ENCODE peak calls at places on chromosome 4, in five cellular contexts. G, Q, P, E and D are unnamed samples.

GRCh38 chr4:1874207-1874606 is 3.0 kb downstream of the NSD2 start:
- DNase-seq in E (no peak), Q (peak), G (no peak), P (no peak), D (no peak)

GRCh38 chr4:173293663-173294062 is 40.5 kb downstream of the HMGB2 start:
- DNase-seq in G (no peak), P (no peak), Q (no peak), E (no peak), D (no peak)

GRCh38 chr4:139768913-139769312 is 103.3 kb downstream of the MGST2 start:
- DNase-seq in Q (no peak), P (no peak), G (no peak), E (no peak), D (no peak)

GRCh38 chr4:24471623-24472510 is 112.5 kb downstream of the DHX15 start:
- DNase-seq in P (no peak), E (peak), Q (peak), G (no peak), D (no peak)

GRCh38 chr4:3531306-3531886 is 826 bp downstream of the LRPAP1 start:
- DNase-seq in E (no peak), G (no peak), Q (no peak), P (no peak), D (peak)

GRCh38 chr4:93775551-93775950 is 53.0 kb upstream of the ATOH1 start:
- DNase-seq in Q (no peak), E (no peak), G (no peak), P (no peak), D (no peak)

GRCh38 chr4:7375427-7375826 is 59.3 kb downstream of the PSAPL1 start:
- DNase-seq in G (no peak), P (no peak), E (no peak), Q (no peak), D (no peak)

GRCh38 chr4:144645621-144646522 is at the start of gene HHIP:
- DNase-seq in Q (peak), E (peak), G (peak), P (no peak), D (no peak)

GRCh38 chr4:19224820-19225219 is 1026.9 kb upstream of the SLIT2 start:
- DNase-seq in P (no peak), E (no peak), G (peak), Q (no peak), D (no peak)

GRCh38 chr4:182306792-182307507 is 63.7 kb downstream of the TENM3 start:
- DNase-seq in Q (peak), E (no peak), G (no peak), P (no peak), D (no peak)

GRCh38 chr4:126563389-126563788 is 1069.4 kb upstream of the INTU start:
- DNase-seq in G (no peak), E (no peak), P (no peak), Q (no peak), D (no peak)

GRCh38 chr4:23857353-23857752 is 32.5 kb downstream of the PPARGC1A start:
- DNase-seq in Q (no peak), G (no peak), E (no peak), P (no peak), D (no peak)

GRCh38 chr4:82645868-82646267 is 84.1 kb upstream of the TMEM150C start:
- DNase-seq in P (no peak), G (no peak), Q (no peak), E (no peak), D (no peak)

GRCh38 chr4:99091174-99091573 is 2.6 kb upstream of the ADH5 start:
- DNase-seq in P (no peak), Q (no peak), G (no peak), E (no peak), D (no peak)

GRCh38 chr4:85744950-85745349 is 270.0 kb downstream of the ARHGAP24 start:
- DNase-seq in E (no peak), G (no peak), P (no peak), Q (no peak), D (no peak)

GRCh38 chr4:64781737-64782326 is 372.6 kb upstream of the TECRL start:
- DNase-seq in Q (peak), G (peak), P (no peak), E (no peak), D (no peak)

GRCh38 chr4:65580551-65580950 is 89.7 kb downstream of the EPHA5 start:
- DNase-seq in E (no peak), Q (no peak), G (no peak), P (no peak), D (no peak)